ENCODE peak calls at places on chromosomes 3 and 15, in eight cellular contexts. M is HepG2, B is WERI-Rb-1, G is Panc1, Y is heart left ventricle, P is uterus, Q is GM23338, L is body of pancreas. S is an unnamed sample.

GRCh38 chr3:40855871-40856270 is 331.1 kb downstream of the ZNF621 start:
- DNase-seq in M (no peak), B (no peak), G (no peak), Y (no peak), P (no peak), Q (no peak), L (no peak), S (no peak)

GRCh38 chr3:23884481-23884880 is 32.3 kb downstream of the NKIRAS1 start:
- DNase-seq in M (no peak), B (no peak), G (no peak), Y (no peak), P (no peak), Q (peak; percentile 47), L (no peak), S (no peak)

GRCh38 chr3:156377266-156377665 is 177.7 kb downstream of the SSR3 start:
- DNase-seq in M (no peak), B (no peak), G (no peak), Y (no peak), P (no peak), Q (no peak), L (no peak), S (no peak)

GRCh38 chr15:43918717-43919116 is 91.9 kb downstream of the WDR76 start:
- DNase-seq in M (no peak), B (no peak), G (no peak), Y (no peak), P (no peak), Q (no peak), L (no peak), S (no peak)

GRCh38 chr3:21718161-21718765 is 32.7 kb downstream of the ZNF385D start:
- DNase-seq in M (no peak), B (no peak), G (peak; percentile 32), Y (no peak), P (no peak), Q (no peak), L (no peak), S (peak; percentile 98)

GRCh38 chr3:183213941-183214612 is 39.0 kb upstream of the B3GNT5 start:
- DNase-seq in M (no peak), B (no peak), G (no peak), Y (no peak), P (no peak), Q (no peak), L (no peak), S (no peak)

GRCh38 chr15:62035256-62035908 is 24.9 kb downstream of the VPS13C start:
- DNase-seq in M (no peak), B (no peak), G (no peak), Y (no peak), P (no peak), Q (no peak), L (no peak), S (peak; percentile 13)

GRCh38 chr15:55394694-55395093 is 13.5 kb downstream of the CCPG1 start:
- DNase-seq in M (no peak), B (no peak), G (no peak), Y (no peak), P (no peak), Q (no peak), L (no peak), S (no peak)

GRCh38 chr3:38133557-38134405 is 3.1 kb downstream of the ACAA1 start:
- DNase-seq in M (peak; percentile 99), B (no peak), G (no peak), Y (no peak), P (no peak), Q (no peak), L (peak; percentile 74), S (no peak)

GRCh38 chr15:67091073-67091965 is 25.9 kb downstream of the SMAD3 start:
- DNase-seq in M (no peak), B (no peak), G (no peak), Y (peak; percentile 83), P (peak; percentile 80), Q (no peak), L (peak; percentile 80), S (peak; percentile 97)

GRCh38 chr3:143283432-143284128 is 164.0 kb downstream of the CHST2 start:
- DNase-seq in M (no peak), B (no peak), G (no peak), Y (no peak), P (no peak), Q (no peak), L (no peak), S (no peak)

GRCh38 chr3:11159421-11159904 is 5.2 kb downstream of the HRH1 start:
- DNase-seq in M (no peak), B (no peak), G (no peak), Y (no peak), P (peak; percentile 69), Q (peak; percentile 27), L (peak; percentile 24), S (peak; percentile 40)

GRCh38 chr3:189806171-189806951 is 175.2 kb downstream of the TP63 start:
- DNase-seq in M (no peak), B (no peak), G (no peak), Y (no peak), P (no peak), Q (peak; percentile 62), L (no peak), S (no peak)

GRCh38 chr3:58271901-58272501 is 34.0 kb upstream of the RPP14 start:
- DNase-seq in M (no peak), B (no peak), G (peak; percentile 30), Y (no peak), P (no peak), Q (no peak), L (peak; percentile 21), S (peak; percentile 87)

DNA sequence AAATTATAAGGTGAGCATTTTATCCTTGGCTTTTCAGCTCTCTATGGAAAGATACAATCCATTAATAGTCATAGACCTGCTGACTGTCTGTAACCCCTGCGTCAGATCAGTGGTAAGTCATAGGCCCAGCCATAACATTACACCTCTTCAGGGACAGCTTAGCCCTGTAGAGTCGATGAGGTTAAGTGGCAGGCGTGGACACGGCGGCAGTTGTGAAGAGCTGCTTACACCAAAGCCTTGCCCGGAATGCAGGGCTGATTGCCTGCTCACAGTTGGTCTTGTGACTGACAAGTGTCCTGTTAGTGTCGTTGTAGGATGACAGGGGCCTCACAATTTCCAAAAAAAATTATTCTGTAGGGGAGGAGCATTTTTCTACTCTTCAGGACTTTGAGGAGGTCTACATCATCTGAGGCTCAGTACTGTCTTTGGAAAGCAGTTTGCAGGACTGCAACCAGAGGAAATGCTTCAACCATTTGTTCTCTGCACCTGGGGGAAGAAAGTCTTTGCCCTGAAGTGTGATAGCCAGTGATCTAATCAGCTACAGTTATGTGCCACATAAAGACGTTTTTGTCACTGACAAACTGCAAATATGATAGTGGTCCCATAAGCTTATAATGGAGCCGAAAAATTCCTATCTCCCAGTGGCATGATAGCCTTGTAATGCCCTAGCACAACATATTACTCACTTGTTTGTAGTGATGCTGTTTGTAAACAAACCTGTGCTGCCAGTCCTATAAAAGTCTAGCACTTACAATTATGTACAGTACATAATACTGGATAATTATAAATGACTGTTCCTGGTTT is 14.9 kb upstream of the SELENOT start:
- DNase-seq in M (no peak), B (peak; percentile 23), G (no peak), Y (peak; percentile 28), P (no peak), Q (no peak), L (no peak), S (no peak)
- H3K27ac ChIP-seq in M (no peak overlapping the region), B (no peak overlapping the region), G (no peak overlapping the region), Y (peak overlapping the region; percentile 35), P (no peak overlapping the region), Q (peak overlapping the region; percentile 41), L (no peak overlapping the region), S (no peak overlapping the region)

DNA sequence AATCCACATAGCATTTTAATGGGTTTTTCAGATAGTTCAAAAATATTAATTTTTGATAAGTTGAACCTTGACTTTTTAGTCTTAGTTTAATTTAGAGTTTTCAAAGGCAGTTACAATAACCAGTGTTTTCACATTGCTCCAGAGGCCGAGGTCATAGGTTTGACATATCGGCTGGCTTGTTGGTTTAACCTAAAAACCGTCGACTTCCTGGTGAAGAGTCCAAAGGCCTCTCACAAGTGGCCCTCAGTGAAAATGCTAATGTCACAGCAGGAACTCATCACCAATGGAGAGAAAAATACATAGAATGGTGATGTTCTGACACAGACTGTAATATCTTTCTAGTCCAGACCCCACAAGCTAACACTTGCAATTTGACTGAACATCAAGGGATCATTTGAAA is 642.3 kb downstream of the PLOD2 start:
- DNase-seq in M (peak; percentile 67), B (no peak), G (no peak), Y (no peak), P (no peak), Q (peak; percentile 9), L (peak; percentile 21), S (no peak)
- TF ChIP-seq CTCF in M (no peak), B (no peak), G (no peak), Y (no peak), P (no peak), Q (no peak), L (no peak), S (no peak)

GRCh38 chr15:34161329-34161953 is 48.5 kb downstream of the KATNBL1 start:
- DNase-seq in M (no peak), B (no peak), G (no peak), Y (no peak), P (no peak), Q (peak; percentile 28), L (no peak), S (no peak)
- H3K27ac ChIP-seq in M (no peak overlapping the region), B (no peak overlapping the region), G (no peak overlapping the region), Y (no peak overlapping the region), P (no peak overlapping the region), Q (no peak overlapping the region), L (no peak overlapping the region), S (no peak overlapping the region)

GRCh38 chr3:153439780-153440179 is 277.8 kb downstream of the RAP2B start:
- DNase-seq in M (peak; percentile 2), B (no peak), G (no peak), Y (no peak), P (no peak), Q (peak; percentile 32), L (no peak), S (no peak)
- TF ChIP-seq CTCF in M (no peak), B (no peak), G (peak; percentile 16), Y (no peak), P (no peak), Q (peak; percentile 29), L (no peak), S (peak; percentile 12)

DNA sequence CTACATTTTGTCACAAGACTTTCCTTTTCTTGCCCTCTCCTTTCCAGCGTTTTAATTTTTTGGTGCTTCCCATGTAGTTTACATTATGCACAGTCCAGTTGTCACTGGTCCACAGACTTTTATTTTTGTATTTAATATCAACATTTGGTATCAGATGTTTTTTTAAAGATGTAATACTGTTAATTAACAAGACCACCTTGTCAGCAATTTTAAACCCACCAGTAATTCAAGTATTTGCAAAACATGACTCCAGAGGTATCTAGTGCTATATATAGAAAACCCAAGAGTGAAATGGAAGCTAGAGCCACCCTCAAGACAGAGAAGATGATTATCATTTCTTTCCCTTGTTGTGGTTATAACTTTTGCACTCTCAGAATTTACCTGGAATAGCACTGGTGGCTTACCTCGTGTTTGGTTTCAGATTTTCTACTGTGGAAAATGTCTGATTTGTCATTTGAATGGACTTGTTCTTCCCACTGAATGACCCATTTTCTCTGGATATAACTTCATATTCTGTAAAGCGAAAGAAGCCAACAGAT is 56.2 kb downstream of the TFG start:
- DNase-seq in M (no peak), B (no peak), G (no peak), Y (no peak), P (no peak), Q (no peak), L (no peak), S (no peak)
- H3K27ac ChIP-seq in M (no peak overlapping the region), B (no peak overlapping the region), G (no peak overlapping the region), Y (no peak overlapping the region), P (no peak overlapping the region), Q (no peak overlapping the region), L (no peak overlapping the region), S (no peak overlapping the region)